ENCODE peak calls at places on chromosomes 11 and 22, in nine cellular contexts. One of them, this sample, is unnamed.

GRCh38 chr11:130043575-130043974 is 26.1 kb upstream of the APLP2 start:
- DNase-seq in right lobe of liver: no peak
- DNase-seq in adrenal gland: no peak
- DNase-seq in prostate gland: no peak
- DNase-seq in stomach: no peak
- DNase-seq in IMR-90: no peak
- DNase-seq in sigmoid colon: no peak
- DNase-seq in body of pancreas: no peak
- DNase-seq in tibial nerve: no peak
- DNase-seq in this sample: no peak

GRCh38 chr11:73143126-73143838 is 1.2 kb upstream of the FCHSD2 start:
- DNase-seq in right lobe of liver: no peak
- DNase-seq in adrenal gland: peak
- DNase-seq in prostate gland: no peak
- DNase-seq in stomach: no peak
- DNase-seq in IMR-90: peak
- DNase-seq in sigmoid colon: no peak
- DNase-seq in body of pancreas: peak
- DNase-seq in tibial nerve: no peak
- DNase-seq in this sample: no peak

GRCh38 chr11:134131628-134132244 is 62.9 kb downstream of the JAM3 start:
- DNase-seq in right lobe of liver: no peak
- DNase-seq in adrenal gland: no peak
- DNase-seq in prostate gland: no peak
- DNase-seq in stomach: no peak
- DNase-seq in IMR-90: no peak
- DNase-seq in sigmoid colon: no peak
- DNase-seq in body of pancreas: no peak
- DNase-seq in tibial nerve: no peak
- DNase-seq in this sample: no peak

GRCh38 chr22:35749808-35750207 is 32.1 kb downstream of the APOL5 start:
- DNase-seq in right lobe of liver: no peak
- DNase-seq in adrenal gland: no peak
- DNase-seq in prostate gland: no peak
- DNase-seq in stomach: no peak
- DNase-seq in IMR-90: no peak
- DNase-seq in sigmoid colon: no peak
- DNase-seq in body of pancreas: no peak
- DNase-seq in tibial nerve: no peak
- DNase-seq in this sample: no peak

GRCh38 chr11:57069942-57070341 is 81.2 kb downstream of the OR5AK2 start:
- DNase-seq in right lobe of liver: no peak
- DNase-seq in adrenal gland: no peak
- DNase-seq in prostate gland: no peak
- DNase-seq in stomach: no peak
- DNase-seq in IMR-90: no peak
- DNase-seq in sigmoid colon: no peak
- DNase-seq in body of pancreas: no peak
- DNase-seq in tibial nerve: no peak
- DNase-seq in this sample: no peak

GRCh38 chr22:23305922-23306374 is 125.6 kb downstream of the BCR start:
- DNase-seq in right lobe of liver: no peak
- DNase-seq in adrenal gland: peak
- DNase-seq in prostate gland: peak
- DNase-seq in stomach: peak
- DNase-seq in IMR-90: peak
- DNase-seq in sigmoid colon: peak
- DNase-seq in body of pancreas: no peak
- DNase-seq in tibial nerve: peak
- DNase-seq in this sample: peak

GRCh38 chr22:45934659-45935341 is 42.2 kb downstream of the WNT7B start:
- DNase-seq in right lobe of liver: no peak
- DNase-seq in adrenal gland: peak
- DNase-seq in prostate gland: no peak
- DNase-seq in stomach: peak
- DNase-seq in IMR-90: peak
- DNase-seq in sigmoid colon: no peak
- DNase-seq in body of pancreas: peak
- DNase-seq in tibial nerve: no peak
- DNase-seq in this sample: no peak

GRCh38 chr22:44807915-44808690 is 55.7 kb downstream of the ARHGAP8 start:
- DNase-seq in right lobe of liver: no peak
- DNase-seq in adrenal gland: no peak
- DNase-seq in prostate gland: no peak
- DNase-seq in stomach: no peak
- DNase-seq in IMR-90: no peak
- DNase-seq in sigmoid colon: no peak
- DNase-seq in body of pancreas: no peak
- DNase-seq in tibial nerve: no peak
- DNase-seq in this sample: no peak

GRCh38 chr11:95487391-95487790 is 256.4 kb upstream of the SESN3 start:
- DNase-seq in right lobe of liver: no peak
- DNase-seq in adrenal gland: no peak
- DNase-seq in prostate gland: no peak
- DNase-seq in stomach: no peak
- DNase-seq in IMR-90: no peak
- DNase-seq in sigmoid colon: no peak
- DNase-seq in body of pancreas: no peak
- DNase-seq in tibial nerve: no peak
- DNase-seq in this sample: no peak

GRCh38 chr11:105862736-105863367 is 159.2 kb downstream of the MSANTD4 start:
- DNase-seq in right lobe of liver: no peak
- DNase-seq in adrenal gland: no peak
- DNase-seq in prostate gland: no peak
- DNase-seq in stomach: no peak
- DNase-seq in IMR-90: peak
- DNase-seq in sigmoid colon: no peak
- DNase-seq in body of pancreas: no peak
- DNase-seq in tibial nerve: no peak
- DNase-seq in this sample: no peak

GRCh38 chr11:129787518-129787917 is 28.1 kb upstream of the TMEM45B start:
- DNase-seq in right lobe of liver: no peak
- DNase-seq in adrenal gland: no peak
- DNase-seq in prostate gland: no peak
- DNase-seq in stomach: no peak
- DNase-seq in IMR-90: no peak
- DNase-seq in sigmoid colon: no peak
- DNase-seq in body of pancreas: no peak
- DNase-seq in tibial nerve: no peak
- DNase-seq in this sample: no peak

GRCh38 chr11:34026432-34026831 is 25.1 kb upstream of the CAPRIN1 start:
- DNase-seq in right lobe of liver: no peak
- DNase-seq in adrenal gland: no peak
- DNase-seq in prostate gland: no peak
- DNase-seq in stomach: no peak
- DNase-seq in IMR-90: no peak
- DNase-seq in sigmoid colon: no peak
- DNase-seq in body of pancreas: no peak
- DNase-seq in tibial nerve: no peak
- DNase-seq in this sample: no peak

GRCh38 chr22:19820880-19821522 is 33.7 kb downstream of the GNB1L start:
- DNase-seq in right lobe of liver: peak
- DNase-seq in adrenal gland: peak
- DNase-seq in prostate gland: no peak
- DNase-seq in stomach: peak
- DNase-seq in IMR-90: no peak
- DNase-seq in sigmoid colon: peak
- DNase-seq in body of pancreas: peak
- DNase-seq in tibial nerve: no peak
- DNase-seq in this sample: no peak

GRCh38 chr11:127451852-127452251 is 451.3 kb upstream of the KIRREL3 start:
- DNase-seq in right lobe of liver: no peak
- DNase-seq in adrenal gland: no peak
- DNase-seq in prostate gland: no peak
- DNase-seq in stomach: no peak
- DNase-seq in IMR-90: no peak
- DNase-seq in sigmoid colon: peak
- DNase-seq in body of pancreas: no peak
- DNase-seq in tibial nerve: no peak
- DNase-seq in this sample: peak

GRCh38 chr11:82720267-82720666 is 13.4 kb downstream of the FAM181B start:
- DNase-seq in right lobe of liver: no peak
- DNase-seq in adrenal gland: no peak
- DNase-seq in prostate gland: no peak
- DNase-seq in stomach: no peak
- DNase-seq in IMR-90: no peak
- DNase-seq in sigmoid colon: no peak
- DNase-seq in body of pancreas: no peak
- DNase-seq in tibial nerve: no peak
- DNase-seq in this sample: no peak

GRCh38 chr11:117187799-117188481 is 9.4 kb downstream of the SIDT2 start:
- DNase-seq in right lobe of liver: no peak
- DNase-seq in adrenal gland: peak
- DNase-seq in prostate gland: no peak
- DNase-seq in stomach: peak
- DNase-seq in IMR-90: no peak
- DNase-seq in sigmoid colon: peak
- DNase-seq in body of pancreas: peak
- DNase-seq in tibial nerve: peak
- DNase-seq in this sample: no peak

GRCh38 chr11:65919151-65920034 is at the start of gene DRAP1:
- DNase-seq in right lobe of liver: peak
- DNase-seq in adrenal gland: peak
- DNase-seq in prostate gland: peak
- DNase-seq in stomach: peak
- DNase-seq in IMR-90: peak
- DNase-seq in sigmoid colon: peak
- DNase-seq in body of pancreas: peak
- DNase-seq in tibial nerve: peak
- DNase-seq in this sample: peak
- TF ChIP-seq POLR2A in right lobe of liver: peak
- TF ChIP-seq POLR2A in adrenal gland: peak
- TF ChIP-seq POLR2A in prostate gland: peak
- TF ChIP-seq POLR2A in stomach: no peak
- TF ChIP-seq POLR2A in IMR-90: peak
- TF ChIP-seq POLR2A in sigmoid colon: peak
- TF ChIP-seq POLR2A in body of pancreas: peak
- TF ChIP-seq POLR2A in tibial nerve: no peak
- TF ChIP-seq POLR2A in this sample: peak

GRCh38 chr22:41092023-41092817 is at the start of gene EP300:
- DNase-seq in right lobe of liver: peak
- DNase-seq in adrenal gland: peak
- DNase-seq in prostate gland: peak
- DNase-seq in stomach: peak
- DNase-seq in IMR-90: peak
- DNase-seq in sigmoid colon: peak
- DNase-seq in body of pancreas: peak
- DNase-seq in tibial nerve: peak
- DNase-seq in this sample: peak
- TF ChIP-seq POLR2A in right lobe of liver: no peak
- TF ChIP-seq POLR2A in adrenal gland: peak
- TF ChIP-seq POLR2A in prostate gland: peak
- TF ChIP-seq POLR2A in stomach: no peak
- TF ChIP-seq POLR2A in IMR-90: peak
- TF ChIP-seq POLR2A in sigmoid colon: peak
- TF ChIP-seq POLR2A in body of pancreas: peak
- TF ChIP-seq POLR2A in tibial nerve: peak
- TF ChIP-seq POLR2A in this sample: no peak

GRCh38 chr22:40976866-40977700 is 25.9 kb downstream of the RBX1 start:
- DNase-seq in right lobe of liver: no peak
- DNase-seq in adrenal gland: no peak
- DNase-seq in prostate gland: no peak
- DNase-seq in stomach: no peak
- DNase-seq in IMR-90: no peak
- DNase-seq in sigmoid colon: peak
- DNase-seq in body of pancreas: no peak
- DNase-seq in tibial nerve: no peak
- DNase-seq in this sample: no peak

GRCh38 chr22:40979871-40980270 is 28.7 kb downstream of the RBX1 start:
- DNase-seq in right lobe of liver: no peak
- DNase-seq in adrenal gland: no peak
- DNase-seq in prostate gland: no peak
- DNase-seq in stomach: no peak
- DNase-seq in IMR-90: no peak
- DNase-seq in sigmoid colon: no peak
- DNase-seq in body of pancreas: no peak
- DNase-seq in tibial nerve: no peak
- DNase-seq in this sample: no peak

GRCh38 chr22:40975346-40975745 is 24.2 kb downstream of the RBX1 start:
- DNase-seq in right lobe of liver: no peak
- DNase-seq in adrenal gland: no peak
- DNase-seq in prostate gland: no peak
- DNase-seq in stomach: no peak
- DNase-seq in IMR-90: no peak
- DNase-seq in sigmoid colon: no peak
- DNase-seq in body of pancreas: no peak
- DNase-seq in tibial nerve: no peak
- DNase-seq in this sample: no peak

GRCh38 chr22:40982482-40983385 is 31.6 kb downstream of the RBX1 start:
- DNase-seq in right lobe of liver: no peak
- DNase-seq in adrenal gland: no peak
- DNase-seq in prostate gland: no peak
- DNase-seq in stomach: no peak
- DNase-seq in IMR-90: no peak
- DNase-seq in sigmoid colon: no peak
- DNase-seq in body of pancreas: no peak
- DNase-seq in tibial nerve: no peak
- DNase-seq in this sample: peak

DNA sequence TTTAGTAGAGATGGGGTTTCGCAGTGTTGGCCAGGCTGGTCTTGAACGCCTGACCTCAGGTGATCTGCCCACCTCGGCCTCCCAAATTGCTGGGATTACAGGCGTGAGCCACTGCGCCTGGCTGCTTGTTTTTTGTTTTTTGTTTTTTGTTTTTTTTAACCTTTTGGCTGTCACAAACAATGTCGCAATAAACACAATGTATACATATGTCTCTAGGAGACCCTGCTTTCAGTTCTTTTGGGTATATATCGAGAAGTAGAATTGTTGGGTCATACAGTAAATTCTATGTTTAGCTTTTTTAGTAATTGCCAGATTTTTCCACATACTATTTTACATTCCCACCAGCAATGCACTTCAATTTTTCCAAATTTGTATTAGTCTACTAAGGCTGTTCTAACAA is 28.0 kb downstream of the RBX1 start:
- DNase-seq in right lobe of liver: no peak
- DNase-seq in adrenal gland: no peak
- DNase-seq in prostate gland: no peak
- DNase-seq in stomach: no peak
- DNase-seq in IMR-90: no peak
- DNase-seq in sigmoid colon: no peak
- DNase-seq in body of pancreas: no peak
- DNase-seq in tibial nerve: no peak
- DNase-seq in this sample: no peak
- TF ChIP-seq POLR2A in right lobe of liver: no peak
- TF ChIP-seq POLR2A in adrenal gland: no peak
- TF ChIP-seq POLR2A in prostate gland: no peak
- TF ChIP-seq POLR2A in stomach: no peak
- TF ChIP-seq POLR2A in IMR-90: no peak
- TF ChIP-seq POLR2A in sigmoid colon: no peak
- TF ChIP-seq POLR2A in body of pancreas: no peak
- TF ChIP-seq POLR2A in tibial nerve: no peak
- TF ChIP-seq POLR2A in this sample: no peak

DNA sequence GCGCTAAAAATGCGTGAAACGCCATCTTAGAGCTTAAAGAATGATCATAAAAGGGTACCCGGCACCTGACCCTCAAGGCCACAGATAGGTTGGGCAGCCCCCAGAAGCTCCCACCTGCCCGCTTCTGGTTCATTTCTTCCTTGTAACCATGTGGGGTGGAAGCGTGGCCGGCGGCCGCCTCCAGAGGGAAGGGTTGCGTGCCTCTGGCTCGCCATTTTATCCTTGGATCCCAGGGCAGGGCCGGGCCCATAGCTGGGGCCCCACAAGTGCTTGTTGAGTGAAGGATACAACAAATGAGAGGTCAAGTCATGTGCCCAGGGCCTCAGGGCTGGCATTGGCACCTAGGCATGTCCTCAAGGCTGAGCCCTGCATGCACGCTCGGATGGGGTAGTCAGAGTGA is 5.9 kb downstream of the PCNX3 start:
- DNase-seq in right lobe of liver: no peak
- DNase-seq in adrenal gland: no peak
- DNase-seq in prostate gland: no peak
- DNase-seq in stomach: no peak
- DNase-seq in IMR-90: no peak
- DNase-seq in sigmoid colon: no peak
- DNase-seq in body of pancreas: no peak
- DNase-seq in tibial nerve: no peak
- DNase-seq in this sample: no peak
- TF ChIP-seq POLR2A in right lobe of liver: no peak
- TF ChIP-seq POLR2A in adrenal gland: no peak
- TF ChIP-seq POLR2A in prostate gland: no peak
- TF ChIP-seq POLR2A in stomach: no peak
- TF ChIP-seq POLR2A in IMR-90: no peak
- TF ChIP-seq POLR2A in sigmoid colon: no peak
- TF ChIP-seq POLR2A in body of pancreas: no peak
- TF ChIP-seq POLR2A in tibial nerve: no peak
- TF ChIP-seq POLR2A in this sample: no peak